ENCODE peak calls at places on chromosome 5, in eight cellular contexts. N, E, I, Y, U, Z, X and S are unnamed samples.

GRCh38 chr5:91357806-91358205 is 25.3 kb downstream of the ARRDC3 start:
- DNase-seq in U (no peak), X (no peak), N (no peak), I (no peak), E (no peak), Z (no peak), Y (no peak), S (no peak)

GRCh38 chr5:106749826-106750225 is 920.9 kb downstream of the EFNA5 start:
- DNase-seq in I (no peak), U (no peak), N (no peak), X (no peak), Z (no peak), E (no peak), Y (no peak), S (no peak)

GRCh38 chr5:33479321-33479720 is 38.6 kb downstream of the TARS1 start:
- DNase-seq in U (no peak), Z (no peak), Y (no peak), I (no peak), E (no peak), X (no peak), N (no peak), S (no peak)

GRCh38 chr5:72633041-72633445 is 125.8 kb upstream of the ZNF366 start:
- DNase-seq in U (no peak), X (no peak), N (no peak), I (no peak), Y (peak; percentile 36), E (no peak), Z (no peak), S (no peak)

GRCh38 chr5:55278778-55279177 is 28.7 kb downstream of the DHX29 start:
- DNase-seq in Z (no peak), N (no peak), I (no peak), Y (no peak), X (no peak), U (no peak), E (no peak), S (no peak)

GRCh38 chr5:89613222-89613956 is 730.4 kb upstream of the MEF2C start:
- DNase-seq in X (no peak), E (no peak), Z (no peak), U (no peak), I (no peak), Y (no peak), N (no peak), S (no peak)

GRCh38 chr5:31935702-31936347 is 238.3 kb downstream of the GOLPH3 start:
- DNase-seq in E (no peak), U (no peak), I (no peak), X (no peak), Y (peak; percentile 38), N (peak; percentile 90), Z (peak; percentile 69), S (no peak)

GRCh38 chr5:101364469-101364868 is 461.4 kb upstream of the ST8SIA4 start:
- DNase-seq in E (no peak), I (no peak), Z (no peak), X (no peak), N (no peak), U (no peak), Y (no peak), S (no peak)

GRCh38 chr5:132557425-132557805 is 638 bp downstream of the RAD50 start:
- DNase-seq in U (peak; percentile 7), E (peak; percentile 30), Y (peak; percentile 38), N (peak; percentile 17), X (no peak), Z (peak; percentile 3), I (peak; percentile 48), S (no peak)

GRCh38 chr5:87390576-87391199 is 22.0 kb downstream of the CCNH start:
- DNase-seq in U (no peak), N (no peak), Z (no peak), E (no peak), X (no peak), I (no peak), Y (no peak), S (no peak)

GRCh38 chr5:39451293-39451692 is 26.5 kb upstream of the DAB2 start:
- DNase-seq in X (no peak), Z (no peak), N (no peak), E (no peak), U (no peak), Y (no peak), I (no peak), S (no peak)

GRCh38 chr5:72463499-72464052 is 43.6 kb downstream of the ZNF366 start:
- DNase-seq in Y (no peak), E (no peak), I (peak; percentile 69), N (no peak), X (no peak), Z (no peak), U (no peak), S (no peak)

GRCh38 chr5:138722518-138722917 is 30.7 kb upstream of the CTNNA1 start:
- DNase-seq in U (no peak), Y (no peak), E (no peak), I (no peak), N (peak; percentile 96), X (no peak), Z (peak; percentile 32), S (no peak)

GRCh38 chr5:156406023-156406422 is 79.1 kb downstream of the SGCD start:
- DNase-seq in N (no peak), X (no peak), U (no peak), E (no peak), Y (no peak), I (no peak), Z (no peak), S (no peak)